ENCODE peak calls at places on chromosomes 7 and 10, in five cellular contexts. One of them, this sample, is unnamed.

GRCh38 chr7:86931439-86931838 is 128.0 kb downstream of the ELAPOR2 start:
- DNase-seq in stomach: no peak
- DNase-seq in Panc1: no peak
- DNase-seq in suprapubic skin: no peak
- DNase-seq in HCT116: no peak
- DNase-seq in this sample: no peak

GRCh38 chr7:30448461-30449189 is 30.0 kb downstream of the NOD1 start:
- DNase-seq in HCT116: no peak
- DNase-seq in stomach: peak
- DNase-seq in suprapubic skin: no peak
- DNase-seq in Panc1: no peak
- DNase-seq in this sample: no peak

GRCh38 chr7:101950450-101951119 is 133.2 kb downstream of the CUX1 start:
- DNase-seq in stomach: no peak
- DNase-seq in Panc1: no peak
- DNase-seq in HCT116: peak
- DNase-seq in suprapubic skin: no peak
- DNase-seq in this sample: no peak

GRCh38 chr10:108275895-108276685 is 1111.6 kb upstream of the SORCS1 start:
- DNase-seq in suprapubic skin: no peak
- DNase-seq in Panc1: no peak
- DNase-seq in HCT116: no peak
- DNase-seq in stomach: no peak
- DNase-seq in this sample: no peak

GRCh38 chr7:130374507-130374906 is 5.8 kb upstream of the CPA1 start:
- DNase-seq in HCT116: no peak
- DNase-seq in stomach: no peak
- DNase-seq in Panc1: no peak
- DNase-seq in suprapubic skin: no peak
- DNase-seq in this sample: no peak

GRCh38 chr10:79093658-79094411 is 25.1 kb downstream of the ZMIZ1 start:
- DNase-seq in Panc1: no peak
- DNase-seq in HCT116: no peak
- DNase-seq in stomach: peak
- DNase-seq in suprapubic skin: no peak
- DNase-seq in this sample: peak

GRCh38 chr10:63758080-63758479 is 236.9 kb downstream of the REEP3 start:
- DNase-seq in suprapubic skin: no peak
- DNase-seq in stomach: peak
- DNase-seq in HCT116: no peak
- DNase-seq in Panc1: no peak
- DNase-seq in this sample: no peak

GRCh38 chr7:143896667-143897066 is 5.3 kb downstream of the TCAF1 start:
- DNase-seq in Panc1: no peak
- DNase-seq in stomach: no peak
- DNase-seq in HCT116: no peak
- DNase-seq in suprapubic skin: no peak
- DNase-seq in this sample: no peak

GRCh38 chr10:79342811-79343541 is 4.3 kb upstream of the PPIF start:
- DNase-seq in Panc1: no peak
- DNase-seq in suprapubic skin: peak
- DNase-seq in HCT116: no peak
- DNase-seq in stomach: peak
- DNase-seq in this sample: peak

GRCh38 chr7:5423272-5423843 is at the start of gene TNRC18:
- DNase-seq in Panc1: no peak
- DNase-seq in HCT116: no peak
- DNase-seq in suprapubic skin: no peak
- DNase-seq in stomach: peak
- DNase-seq in this sample: peak

GRCh38 chr7:148799893-148800545 is 84.1 kb downstream of the EZH2 start:
- DNase-seq in Panc1: no peak
- DNase-seq in suprapubic skin: no peak
- DNase-seq in HCT116: no peak
- DNase-seq in stomach: no peak
- DNase-seq in this sample: no peak

GRCh38 chr7:148804343-148805234 is 79.5 kb downstream of the EZH2 start:
- DNase-seq in HCT116: no peak
- DNase-seq in stomach: no peak
- DNase-seq in suprapubic skin: no peak
- DNase-seq in Panc1: no peak
- DNase-seq in this sample: no peak

GRCh38 chr7:148800677-148801076 is 83.4 kb downstream of the EZH2 start:
- DNase-seq in HCT116: no peak
- DNase-seq in Panc1: no peak
- DNase-seq in stomach: no peak
- DNase-seq in suprapubic skin: no peak
- DNase-seq in this sample: no peak

GRCh38 chr7:148803094-148803493 is 81.0 kb downstream of the EZH2 start:
- DNase-seq in Panc1: no peak
- DNase-seq in stomach: no peak
- DNase-seq in suprapubic skin: no peak
- DNase-seq in HCT116: no peak
- DNase-seq in this sample: no peak

DNA sequence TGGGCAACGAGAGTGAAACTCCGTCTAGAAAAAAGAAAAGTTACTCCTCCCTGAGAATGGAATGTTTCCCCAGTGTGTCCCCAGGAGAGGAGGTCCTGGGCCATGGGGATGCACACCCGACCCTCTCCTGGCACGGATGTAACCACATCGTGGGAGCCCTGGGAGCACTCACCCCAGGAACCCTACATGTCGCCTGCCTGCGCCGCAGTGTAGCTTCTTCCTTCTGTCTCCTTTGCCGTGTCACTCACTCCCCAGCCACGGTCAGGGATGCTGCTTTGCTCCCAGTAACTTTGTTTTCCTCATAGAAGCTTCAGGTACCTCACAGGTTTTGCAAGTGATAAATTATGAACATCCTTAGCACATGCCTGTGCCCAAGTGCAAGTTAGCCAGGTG is 82.0 kb downstream of the EZH2 start:
- DNase-seq in stomach: no peak
- DNase-seq in suprapubic skin: no peak
- DNase-seq in Panc1: no peak
- DNase-seq in HCT116: no peak
- DNase-seq in this sample: no peak
- TF ChIP-seq POLR2AphosphoS5 in stomach: no peak
- TF ChIP-seq POLR2AphosphoS5 in suprapubic skin: no peak
- TF ChIP-seq POLR2AphosphoS5 in Panc1: no peak
- TF ChIP-seq POLR2AphosphoS5 in HCT116: no peak
- TF ChIP-seq POLR2AphosphoS5 in this sample: no peak

DNA sequence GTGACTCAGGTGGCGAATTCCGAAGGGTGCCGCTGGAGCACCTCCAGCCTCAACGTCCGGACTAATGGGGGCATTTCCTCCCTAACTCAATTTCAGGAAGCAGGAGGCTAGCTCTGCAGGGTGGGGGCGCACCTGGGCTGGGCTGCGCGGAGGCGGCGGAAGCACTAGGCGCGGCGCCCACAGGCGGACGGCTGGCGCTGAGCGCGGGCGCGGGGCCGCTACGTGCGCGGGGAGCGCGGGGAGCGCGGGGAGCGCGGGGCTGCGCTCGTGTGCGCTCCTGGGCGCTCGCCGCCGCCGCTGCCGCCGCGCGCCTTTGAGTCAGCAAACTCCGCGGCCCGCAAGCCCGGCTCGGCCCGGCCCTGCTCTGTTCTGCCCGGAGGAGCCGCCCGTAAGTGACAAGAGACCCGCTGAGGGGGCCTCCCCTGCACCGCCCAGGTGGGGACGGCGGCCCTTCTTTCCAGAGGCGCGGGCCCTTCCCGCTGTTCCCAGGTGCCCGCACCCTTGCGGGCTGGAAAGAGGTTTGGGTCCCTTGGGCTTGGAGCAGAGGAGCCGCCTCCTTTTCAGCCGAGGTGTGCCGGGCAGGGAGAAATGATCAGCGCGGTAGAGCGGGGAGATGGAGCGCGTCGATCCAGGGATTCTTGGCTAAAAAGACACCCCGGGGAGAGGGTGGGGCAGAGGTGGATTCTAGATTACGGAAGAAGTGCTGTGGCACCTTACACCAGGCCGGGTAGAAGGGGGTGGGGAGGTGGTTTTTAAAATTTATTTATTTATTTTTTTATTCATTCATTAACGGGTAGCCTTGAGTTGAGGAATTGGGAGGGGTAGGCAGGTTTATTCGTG is at the start of gene SNX10:
- DNase-seq in stomach: peak
- DNase-seq in Panc1: no peak
- DNase-seq in HCT116: peak
- DNase-seq in suprapubic skin: no peak
- DNase-seq in this sample: peak
- TF ChIP-seq POLR2AphosphoS5 in stomach: no peak
- TF ChIP-seq POLR2AphosphoS5 in Panc1: peak
- TF ChIP-seq POLR2AphosphoS5 in HCT116: peak
- TF ChIP-seq POLR2AphosphoS5 in suprapubic skin: no peak
- TF ChIP-seq POLR2AphosphoS5 in this sample: no peak

DNA sequence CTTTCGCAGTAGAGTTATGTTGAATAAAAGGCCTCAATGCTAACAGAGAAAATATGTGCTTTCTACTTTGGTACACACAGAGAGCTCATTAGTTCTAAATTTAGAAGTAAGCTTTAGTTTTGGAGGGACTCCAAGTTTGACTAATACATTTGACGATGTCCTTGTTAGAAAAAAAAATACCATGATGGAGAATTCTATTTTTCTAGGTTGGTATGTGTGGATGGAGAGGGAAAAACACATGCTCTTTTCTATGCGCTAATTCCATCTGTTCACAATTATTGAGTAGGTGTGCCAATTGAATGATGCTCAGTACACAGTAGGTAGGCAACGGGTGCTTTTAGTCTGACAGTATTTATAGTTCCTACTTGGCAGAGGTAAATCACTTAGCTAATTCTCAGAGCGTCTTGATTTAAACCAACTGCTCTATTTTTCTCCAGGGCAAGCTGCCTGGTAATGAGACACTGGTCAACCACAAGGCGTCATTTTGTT is 327.2 kb upstream of the AKR1E2 start:
- DNase-seq in stomach: no peak
- DNase-seq in HCT116: no peak
- DNase-seq in suprapubic skin: no peak
- DNase-seq in Panc1: peak
- DNase-seq in this sample: peak
- TF ChIP-seq POLR2AphosphoS5 in stomach: no peak
- TF ChIP-seq POLR2AphosphoS5 in HCT116: no peak
- TF ChIP-seq POLR2AphosphoS5 in suprapubic skin: peak
- TF ChIP-seq POLR2AphosphoS5 in Panc1: no peak
- TF ChIP-seq POLR2AphosphoS5 in this sample: peak

DNA sequence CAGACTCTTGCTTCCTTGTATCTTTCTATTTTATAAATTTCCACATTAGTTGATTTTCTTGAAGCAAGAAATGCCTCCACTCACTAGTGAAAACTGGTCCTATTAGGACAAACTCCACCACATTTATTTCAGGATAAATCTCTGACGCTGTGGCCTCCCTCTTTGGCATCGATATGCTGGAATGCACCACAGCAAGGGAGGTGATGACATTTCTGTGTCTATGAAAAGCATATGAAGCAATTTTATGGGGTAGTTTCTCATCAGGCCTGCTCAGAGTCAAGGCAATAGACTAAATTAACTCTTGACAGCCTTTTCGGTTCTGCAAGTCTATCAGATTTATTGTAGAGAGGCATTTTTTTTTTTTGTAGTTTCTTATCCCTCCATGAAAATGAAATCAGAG is 304.4 kb downstream of the ZEB1 start:
- DNase-seq in Panc1: no peak
- DNase-seq in suprapubic skin: no peak
- DNase-seq in stomach: no peak
- DNase-seq in HCT116: no peak
- DNase-seq in this sample: no peak
- TF ChIP-seq POLR2AphosphoS5 in Panc1: no peak
- TF ChIP-seq POLR2AphosphoS5 in suprapubic skin: peak
- TF ChIP-seq POLR2AphosphoS5 in stomach: no peak
- TF ChIP-seq POLR2AphosphoS5 in HCT116: no peak
- TF ChIP-seq POLR2AphosphoS5 in this sample: no peak

DNA sequence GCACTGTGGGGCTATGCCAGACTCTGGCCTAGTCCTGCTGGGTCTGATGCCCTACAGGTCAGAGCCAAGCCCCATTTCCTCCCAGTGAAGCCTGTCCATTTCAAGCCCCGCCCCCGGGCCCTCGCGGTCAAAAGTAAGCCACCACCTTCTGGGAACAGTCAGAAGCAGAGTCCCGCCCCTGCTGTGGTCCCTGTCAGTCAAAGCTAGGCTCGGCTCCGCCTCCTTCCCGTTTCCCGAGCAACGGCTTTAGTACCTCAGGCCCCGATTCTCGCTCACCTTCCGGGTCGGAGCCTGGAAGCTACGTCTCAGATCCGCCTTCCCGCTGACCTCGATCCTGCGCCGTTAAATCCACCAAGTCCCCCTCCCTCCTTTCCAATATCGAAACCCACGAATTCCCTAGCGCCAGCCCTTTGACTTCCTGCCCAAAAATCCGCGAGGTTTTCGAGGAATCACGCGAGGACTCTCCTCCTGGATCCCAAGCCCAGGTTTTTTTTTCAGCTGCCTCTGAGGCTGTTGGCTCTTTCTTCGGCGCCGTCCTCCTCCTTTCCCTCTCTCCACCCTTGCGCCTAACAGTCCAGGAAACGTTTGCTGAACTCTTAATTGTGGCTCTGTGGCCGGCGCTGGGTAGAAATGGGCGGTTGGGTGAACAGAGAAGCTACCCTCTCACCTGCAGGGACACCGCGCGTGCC is 11.8 kb downstream of the SFXN3 start:
- DNase-seq in stomach: peak
- DNase-seq in suprapubic skin: peak
- DNase-seq in HCT116: peak
- DNase-seq in Panc1: peak
- DNase-seq in this sample: peak
- TF ChIP-seq POLR2AphosphoS5 in stomach: peak
- TF ChIP-seq POLR2AphosphoS5 in suprapubic skin: peak
- TF ChIP-seq POLR2AphosphoS5 in HCT116: peak
- TF ChIP-seq POLR2AphosphoS5 in Panc1: peak
- TF ChIP-seq POLR2AphosphoS5 in this sample: peak

This sample was measured in prostate gland.